ENCODE peak calls at places on chromosomes 12 and 14, in six cellular contexts. One of them, this sample, is unnamed. For H3K36me3, the result is how much of the 10 kb centered on the place peaks cover.

GRCh38 chr12:84561362-84561761 is 351.2 kb downstream of the SLC6A15 start:
- DNase-seq in CD8-positive, alpha-beta memory T cell: no peak
- DNase-seq in SK-N-SH: no peak
- DNase-seq in lower lobe of right lung: no peak
- DNase-seq in tibial artery: no peak
- DNase-seq in K562: no peak
- DNase-seq in this sample: no peak

GRCh38 chr12:71392521-71393145 is 47.0 kb upstream of the LGR5 start:
- DNase-seq in tibial artery: no peak
- DNase-seq in lower lobe of right lung: no peak
- DNase-seq in K562: peak
- DNase-seq in CD8-positive, alpha-beta memory T cell: peak
- DNase-seq in SK-N-SH: peak
- DNase-seq in this sample: peak

GRCh38 chr12:72141381-72141780 is 130.8 kb upstream of the TRHDE start:
- DNase-seq in SK-N-SH: peak
- DNase-seq in lower lobe of right lung: no peak
- DNase-seq in K562: peak
- DNase-seq in tibial artery: no peak
- DNase-seq in CD8-positive, alpha-beta memory T cell: no peak
- DNase-seq in this sample: no peak

GRCh38 chr12:67320614-67321305 is 51.6 kb downstream of the CAND1 start:
- DNase-seq in CD8-positive, alpha-beta memory T cell: peak
- DNase-seq in K562: no peak
- DNase-seq in tibial artery: no peak
- DNase-seq in lower lobe of right lung: no peak
- DNase-seq in SK-N-SH: no peak
- DNase-seq in this sample: no peak

GRCh38 chr12:43776498-43776897 is 17.7 kb downstream of the IRAK4 start:
- DNase-seq in K562: no peak
- DNase-seq in tibial artery: no peak
- DNase-seq in SK-N-SH: peak
- DNase-seq in CD8-positive, alpha-beta memory T cell: peak
- DNase-seq in lower lobe of right lung: no peak
- DNase-seq in this sample: peak

GRCh38 chr12:20946732-20947131 is 136.2 kb downstream of the SLCO1B3 start:
- DNase-seq in tibial artery: no peak
- DNase-seq in K562: peak
- DNase-seq in SK-N-SH: peak
- DNase-seq in lower lobe of right lung: no peak
- DNase-seq in CD8-positive, alpha-beta memory T cell: no peak
- DNase-seq in this sample: peak

GRCh38 chr12:87689196-87689595 is 340.0 kb downstream of the C12orf50 start:
- DNase-seq in tibial artery: no peak
- DNase-seq in lower lobe of right lung: no peak
- DNase-seq in SK-N-SH: no peak
- DNase-seq in CD8-positive, alpha-beta memory T cell: no peak
- DNase-seq in K562: no peak
- DNase-seq in this sample: no peak

GRCh38 chr12:72346331-72346944 is 74.3 kb downstream of the TRHDE start:
- DNase-seq in SK-N-SH: peak
- DNase-seq in tibial artery: peak
- DNase-seq in K562: peak
- DNase-seq in lower lobe of right lung: no peak
- DNase-seq in CD8-positive, alpha-beta memory T cell: no peak
- DNase-seq in this sample: peak

GRCh38 chr12:5177731-5178130 is 134.1 kb downstream of the KCNA5 start:
- DNase-seq in lower lobe of right lung: no peak
- DNase-seq in CD8-positive, alpha-beta memory T cell: no peak
- DNase-seq in K562: no peak
- DNase-seq in tibial artery: no peak
- DNase-seq in SK-N-SH: no peak
- DNase-seq in this sample: no peak

GRCh38 chr12:116547955-116548471 is 11.2 kb upstream of the MAP1LC3B2 start:
- DNase-seq in K562: no peak
- DNase-seq in lower lobe of right lung: no peak
- DNase-seq in SK-N-SH: no peak
- DNase-seq in CD8-positive, alpha-beta memory T cell: no peak
- DNase-seq in tibial artery: no peak
- DNase-seq in this sample: no peak

GRCh38 chr12:22312336-22312735 is 22.2 kb downstream of the ST8SIA1 start:
- DNase-seq in K562: no peak
- DNase-seq in tibial artery: no peak
- DNase-seq in lower lobe of right lung: no peak
- DNase-seq in SK-N-SH: no peak
- DNase-seq in CD8-positive, alpha-beta memory T cell: no peak
- DNase-seq in this sample: no peak

GRCh38 chr12:115870527-115870926 is 407.0 kb downstream of the MED13L start:
- DNase-seq in lower lobe of right lung: no peak
- DNase-seq in SK-N-SH: no peak
- DNase-seq in tibial artery: no peak
- DNase-seq in K562: no peak
- DNase-seq in CD8-positive, alpha-beta memory T cell: no peak
- DNase-seq in this sample: no peak

GRCh38 chr12:130916251-130916911 is 37.3 kb upstream of the ADGRD1 start:
- DNase-seq in SK-N-SH: peak
- DNase-seq in tibial artery: peak
- DNase-seq in CD8-positive, alpha-beta memory T cell: no peak
- DNase-seq in K562: peak
- DNase-seq in lower lobe of right lung: peak
- DNase-seq in this sample: peak

GRCh38 chr12:46208370-46208769 is 60.5 kb downstream of the SLC38A1 start:
- DNase-seq in tibial artery: no peak
- DNase-seq in K562: no peak
- DNase-seq in SK-N-SH: no peak
- DNase-seq in lower lobe of right lung: no peak
- DNase-seq in CD8-positive, alpha-beta memory T cell: no peak
- DNase-seq in this sample: no peak

GRCh38 chr14:51295666-51296263 is 55.7 kb downstream of the TMX1 start:
- DNase-seq in CD8-positive, alpha-beta memory T cell: no peak
- DNase-seq in SK-N-SH: no peak
- DNase-seq in tibial artery: no peak
- DNase-seq in lower lobe of right lung: no peak
- DNase-seq in K562: no peak
- DNase-seq in this sample: no peak

GRCh38 chr14:103904493-103905107 is 23.7 kb upstream of the TDRD9 start:
- DNase-seq in K562: no peak
- DNase-seq in lower lobe of right lung: no peak
- DNase-seq in CD8-positive, alpha-beta memory T cell: no peak
- DNase-seq in SK-N-SH: peak
- DNase-seq in tibial artery: no peak
- DNase-seq in this sample: no peak

GRCh38 chr12:4899361-4899760 is 10.3 kb upstream of the KCNA1 start:
- DNase-seq in CD8-positive, alpha-beta memory T cell: no peak
- DNase-seq in SK-N-SH: no peak
- DNase-seq in tibial artery: no peak
- DNase-seq in K562: no peak
- DNase-seq in lower lobe of right lung: no peak
- DNase-seq in this sample: peak

GRCh38 chr12:122880668-122881067 is 15.3 kb downstream of the VPS37B start:
- DNase-seq in K562: no peak
- DNase-seq in SK-N-SH: peak
- DNase-seq in CD8-positive, alpha-beta memory T cell: no peak
- DNase-seq in tibial artery: no peak
- DNase-seq in lower lobe of right lung: no peak
- DNase-seq in this sample: peak

GRCh38 chr12:93567174-93567573 is 5.3 kb upstream of the SOCS2 start:
- DNase-seq in SK-N-SH: no peak
- DNase-seq in tibial artery: no peak
- DNase-seq in K562: no peak
- DNase-seq in CD8-positive, alpha-beta memory T cell: no peak
- DNase-seq in lower lobe of right lung: no peak
- DNase-seq in this sample: no peak

GRCh38 chr12:3246253-3246652 is 169.1 kb downstream of the TSPAN9 start:
- DNase-seq in CD8-positive, alpha-beta memory T cell: no peak
- DNase-seq in SK-N-SH: no peak
- DNase-seq in tibial artery: no peak
- DNase-seq in K562: no peak
- DNase-seq in lower lobe of right lung: no peak
- DNase-seq in this sample: no peak

GRCh38 chr12:112645586-112645985 is 146.0 kb upstream of the RPH3A start:
- DNase-seq in lower lobe of right lung: no peak
- DNase-seq in tibial artery: no peak
- DNase-seq in K562: no peak
- DNase-seq in CD8-positive, alpha-beta memory T cell: no peak
- DNase-seq in SK-N-SH: no peak
- DNase-seq in this sample: no peak

GRCh38 chr12:56476972-56477432 is 8.6 kb downstream of the SPRYD4 start:
- DNase-seq in K562: no peak
- DNase-seq in lower lobe of right lung: no peak
- DNase-seq in SK-N-SH: no peak
- DNase-seq in CD8-positive, alpha-beta memory T cell: no peak
- DNase-seq in tibial artery: no peak
- DNase-seq in this sample: no peak

GRCh38 chr14:39229601-39230110 is 4.1 kb upstream of the MIA2 start:
- DNase-seq in tibial artery: no peak
- DNase-seq in SK-N-SH: no peak
- DNase-seq in K562: peak
- DNase-seq in lower lobe of right lung: no peak
- DNase-seq in CD8-positive, alpha-beta memory T cell: no peak
- DNase-seq in this sample: no peak

GRCh38 chr12:25866586-25867378 is 91.7 kb upstream of the RASSF8 start:
- DNase-seq in tibial artery: no peak
- DNase-seq in lower lobe of right lung: no peak
- DNase-seq in K562: no peak
- DNase-seq in CD8-positive, alpha-beta memory T cell: no peak
- DNase-seq in SK-N-SH: no peak
- DNase-seq in this sample: no peak

GRCh38 chr14:74881425-74882102 is at the start of gene DLST:
- DNase-seq in tibial artery: peak
- DNase-seq in K562: peak
- DNase-seq in lower lobe of right lung: peak
- DNase-seq in CD8-positive, alpha-beta memory T cell: peak
- DNase-seq in SK-N-SH: peak
- DNase-seq in this sample: peak

GRCh38 chr14:33019346-33019745 is 80.7 kb downstream of the NPAS3 start:
- DNase-seq in K562: no peak
- DNase-seq in tibial artery: no peak
- DNase-seq in CD8-positive, alpha-beta memory T cell: no peak
- DNase-seq in SK-N-SH: no peak
- DNase-seq in lower lobe of right lung: no peak
- DNase-seq in this sample: no peak

GRCh38 chr14:104318558-104319488 is 180.4 kb downstream of the KIF26A start:
- DNase-seq in tibial artery: no peak
- DNase-seq in lower lobe of right lung: peak
- DNase-seq in CD8-positive, alpha-beta memory T cell: no peak
- DNase-seq in SK-N-SH: no peak
- DNase-seq in K562: no peak
- DNase-seq in this sample: peak

DNA sequence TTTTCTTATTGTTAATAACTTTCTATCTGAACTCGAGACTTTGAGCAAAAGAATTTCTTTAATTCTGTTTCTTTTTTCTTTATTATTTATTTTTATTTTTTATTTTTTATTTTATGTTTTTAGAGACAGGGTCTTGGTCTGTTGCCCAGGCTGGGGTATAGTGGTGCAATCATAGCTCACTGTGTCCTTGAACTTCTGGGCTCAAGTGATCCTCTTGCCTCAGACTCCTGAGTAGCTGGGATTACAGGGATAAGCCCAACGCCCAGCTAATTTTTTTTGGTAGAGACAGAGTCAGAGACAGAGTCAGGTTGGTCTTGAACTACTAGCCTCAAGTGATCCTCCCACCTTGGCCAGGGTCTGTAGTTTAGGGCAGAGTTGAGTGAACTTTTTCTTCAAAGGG is 18.5 kb downstream of the METAP2 start:
- DNase-seq in K562: no peak
- DNase-seq in CD8-positive, alpha-beta memory T cell: no peak
- DNase-seq in lower lobe of right lung: no peak
- DNase-seq in SK-N-SH: no peak
- DNase-seq in tibial artery: no peak
- DNase-seq in this sample: no peak
- H3K36me3 ChIP-seq in K562: half or more
- H3K36me3 ChIP-seq in CD8-positive, alpha-beta memory T cell: under half
- H3K36me3 ChIP-seq in lower lobe of right lung: half or more
- H3K36me3 ChIP-seq in SK-N-SH: half or more
- H3K36me3 ChIP-seq in tibial artery: under half
- H3K36me3 ChIP-seq in this sample: under half

GRCh38 chr12:12626471-12626870 is 14.8 kb downstream of the CREBL2 start:
- DNase-seq in K562: no peak
- DNase-seq in lower lobe of right lung: no peak
- DNase-seq in SK-N-SH: no peak
- DNase-seq in tibial artery: no peak
- DNase-seq in CD8-positive, alpha-beta memory T cell: no peak
- DNase-seq in this sample: no peak
- H3K36me3 ChIP-seq in K562: under half
- H3K36me3 ChIP-seq in lower lobe of right lung: under half
- H3K36me3 ChIP-seq in SK-N-SH: under half
- H3K36me3 ChIP-seq in tibial artery: under half
- H3K36me3 ChIP-seq in CD8-positive, alpha-beta memory T cell: under half
- H3K36me3 ChIP-seq in this sample: under half

DNA sequence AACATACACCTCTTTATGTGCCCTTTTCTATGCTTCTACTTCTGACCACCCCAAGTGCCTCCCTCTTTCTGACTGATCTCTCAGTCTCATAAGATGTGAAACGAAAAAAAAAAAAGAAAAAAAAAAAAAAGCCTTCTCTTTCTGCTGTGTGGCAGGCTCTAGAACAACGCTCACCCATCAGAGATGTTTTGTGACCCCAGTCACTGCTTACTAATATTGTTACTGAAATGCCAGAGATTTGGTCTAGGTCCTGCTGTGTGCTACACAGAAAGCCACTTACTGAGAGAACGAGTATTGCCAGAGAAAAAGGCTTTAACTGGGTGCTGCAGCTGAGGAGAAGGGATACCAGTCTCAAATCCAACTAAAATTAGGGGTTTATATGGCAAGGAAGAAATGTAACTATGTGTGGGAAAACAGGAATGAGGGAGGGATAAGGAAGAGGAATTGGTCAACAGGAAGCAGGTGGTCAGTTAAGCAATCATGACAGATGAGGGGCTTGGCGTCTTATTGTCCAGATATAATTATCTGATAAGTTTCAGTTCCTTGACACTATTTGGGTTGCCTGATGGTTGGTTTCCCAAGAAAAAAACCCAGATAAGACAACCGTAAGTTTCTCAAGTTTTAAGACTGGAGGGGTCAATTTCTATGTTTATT is 149.0 kb downstream of the NAV3 start:
- DNase-seq in K562: no peak
- DNase-seq in SK-N-SH: no peak
- DNase-seq in lower lobe of right lung: no peak
- DNase-seq in tibial artery: no peak
- DNase-seq in CD8-positive, alpha-beta memory T cell: no peak
- DNase-seq in this sample: no peak
- H3K36me3 ChIP-seq in K562: under half
- H3K36me3 ChIP-seq in SK-N-SH: under half
- H3K36me3 ChIP-seq in lower lobe of right lung: under half
- H3K36me3 ChIP-seq in tibial artery: under half
- H3K36me3 ChIP-seq in CD8-positive, alpha-beta memory T cell: under half
- H3K36me3 ChIP-seq in this sample: under half

DNA sequence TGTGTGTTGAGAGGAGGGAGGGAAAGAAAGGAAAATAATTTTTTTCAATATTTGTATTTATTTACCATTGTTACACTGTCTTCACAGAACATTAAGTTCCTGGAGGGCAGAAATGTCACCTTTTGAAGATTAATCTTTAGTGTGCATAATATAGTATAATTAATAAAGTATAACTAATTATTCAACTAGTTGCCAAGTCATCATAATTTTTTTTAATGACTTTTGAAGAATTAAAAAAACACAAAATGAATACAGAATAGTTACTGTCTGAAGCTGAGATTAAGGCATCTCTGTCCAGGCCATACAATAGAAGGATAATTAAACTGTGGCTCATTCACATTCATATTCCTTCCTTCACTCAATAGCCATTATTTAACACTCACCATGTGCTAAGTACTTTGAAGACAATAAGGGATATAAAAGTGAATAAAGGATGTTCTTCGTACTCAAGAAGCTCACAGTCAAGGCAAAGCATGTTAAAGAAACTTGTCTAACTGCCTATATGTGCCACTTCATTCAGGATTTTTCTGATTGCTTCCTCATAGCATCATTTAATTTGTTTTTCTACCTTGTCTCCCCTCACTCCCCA is 41.7 kb downstream of the DCP1B start:
- DNase-seq in lower lobe of right lung: no peak
- DNase-seq in K562: no peak
- DNase-seq in tibial artery: no peak
- DNase-seq in SK-N-SH: no peak
- DNase-seq in CD8-positive, alpha-beta memory T cell: no peak
- DNase-seq in this sample: no peak
- H3K36me3 ChIP-seq in lower lobe of right lung: half or more
- H3K36me3 ChIP-seq in K562: under half
- H3K36me3 ChIP-seq in tibial artery: under half
- H3K36me3 ChIP-seq in SK-N-SH: under half
- H3K36me3 ChIP-seq in CD8-positive, alpha-beta memory T cell: under half
- H3K36me3 ChIP-seq in this sample: under half

This sample was measured in H7.